ENCODE peak calls at places on chromosomes 7 and 10, in four cellular contexts. W is cardiac muscle cell, H is heart left ventricle, S is esophagus squamous epithelium. F is an unnamed sample. For H3K4me1, the result is how much of the 10 kb centered on the place peaks cover.

GRCh38 chr7:127413962-127414361 is 21.5 kb upstream of the ZNF800 start:
- DNase-seq in S (no peak), H (no peak), W (no peak), F (no peak)

GRCh38 chr7:92835851-92836488 is 403 bp downstream of the CDK6 start:
- DNase-seq in S (no peak), H (peak), W (peak), F (no peak)

GRCh38 chr10:22833781-22834180 is 94.1 kb upstream of the ARMC3 start:
- DNase-seq in S (no peak), W (no peak), H (no peak), F (no peak)

GRCh38 chr7:2613113-2613925 is 18.5 kb upstream of the TTYH3 start:
- DNase-seq in S (no peak), W (no peak), H (no peak), F (no peak)

GRCh38 chr7:128728608-128729007 is 10.6 kb upstream of the CALU start:
- DNase-seq in W (peak), S (no peak), H (no peak), F (no peak)

GRCh38 chr10:29392376-29393021 is 103.6 kb downstream of the LYZL1 start:
- DNase-seq in H (no peak), S (no peak), W (peak), F (peak)

GRCh38 chr10:79275431-79275851 is 71.8 kb upstream of the PPIF start:
- DNase-seq in S (no peak), H (peak), W (no peak), F (peak)

GRCh38 chr10:130902471-130902870 is 409.1 kb downstream of the TCERG1L start:
- DNase-seq in S (no peak), W (no peak), H (no peak), F (no peak)

GRCh38 chr7:139854803-139855497 is 25.9 kb downstream of the TBXAS1 start:
- DNase-seq in H (no peak), W (no peak), S (no peak), F (no peak)

GRCh38 chr10:66837335-66837734 is 88.5 kb upstream of the LRRTM3 start:
- DNase-seq in W (peak), S (no peak), H (no peak), F (no peak)

GRCh38 chr7:100673942-100674431 is 447 bp downstream of the GNB2 start:
- DNase-seq in H (peak), W (no peak), S (no peak), F (no peak)

GRCh38 chr7:28964056-28964455 is 5.9 kb upstream of the TRIL start:
- DNase-seq in W (no peak), S (no peak), H (no peak), F (no peak)
- H3K4me1 ChIP-seq in W (under half), S (under half), H (under half), F (under half)

GRCh38 chr7:74364061-74364460 is 74.9 kb downstream of the CLIP2 start:
- DNase-seq in W (no peak), H (no peak), S (no peak), F (no peak)
- TF ChIP-seq CTCF in W (peak), H (no peak), S (no peak), F (peak)

GRCh38 chr7:116772423-116772852 is 89.9 kb upstream of the CAPZA2 start:
- DNase-seq in S (no peak), H (no peak), W (peak), F (no peak)
- H3K4me1 ChIP-seq in S (under half), H (under half), W (under half), F (under half)

GRCh38 chr7:104862719-104863118 is 151.3 kb upstream of the KMT2E start:
- DNase-seq in W (peak), S (no peak), H (no peak), F (peak)
- TF ChIP-seq CTCF in W (peak), S (no peak), H (no peak), F (peak)

GRCh38 chr10:614772-615582 is 74.5 kb downstream of the DIP2C start:
- DNase-seq in W (no peak), H (peak), S (no peak), F (peak)
- H3K4me1 ChIP-seq in W (under half), H (under half), S (under half), F (under half)

F was measured in BE2C.